ENCODE peak calls at places on chromosome 19, in nine cellular contexts. Q, Y, V, L, B, N, X, U and D are unnamed samples.

GRCh38 chr19:42122691-42123607 is 9.3 kb downstream of the POU2F2 start:
- DNase-seq in Y (no peak), L (no peak), Q (no peak), U (no peak), N (no peak), V (no peak), X (no peak), B (no peak), D (peak)

GRCh38 chr19:47243364-47243775 is 12.4 kb upstream of the BBC3 start:
- DNase-seq in V (no peak), U (no peak), Y (no peak), N (no peak), L (no peak), Q (no peak), X (no peak), B (no peak), D (no peak)

GRCh38 chr19:31099470-31100190 is 249.6 kb downstream of the TSHZ3 start:
- DNase-seq in X (no peak), N (no peak), Q (no peak), B (no peak), V (peak), L (peak), Y (no peak), U (no peak), D (no peak)

GRCh38 chr19:33098023-33098652 is 17.2 kb downstream of the GPATCH1 start:
- DNase-seq in Q (peak), X (no peak), N (peak), L (no peak), Y (no peak), B (no peak), V (no peak), U (no peak), D (no peak)

GRCh38 chr19:34298891-34299510 is 44.6 kb downstream of the GARRE1 start:
- DNase-seq in N (no peak), L (no peak), B (no peak), X (no peak), V (no peak), Q (no peak), Y (no peak), U (no peak), D (no peak)

GRCh38 chr19:6210091-6210490 is 69.7 kb downstream of the MLLT1 start:
- DNase-seq in V (no peak), Y (no peak), B (peak), L (no peak), Q (no peak), N (no peak), X (no peak), U (no peak), D (no peak)

GRCh38 chr19:5667751-5668271 is 12.5 kb downstream of the MICOS13 start:
- DNase-seq in X (no peak), L (no peak), U (no peak), N (no peak), B (peak), Y (no peak), Q (no peak), V (no peak), D (no peak)

GRCh38 chr19:13208131-13208963 is 58.1 kb downstream of the IER2 start:
- DNase-seq in Y (peak), Q (peak), L (peak), B (peak), U (peak), N (no peak), V (no peak), X (peak), D (peak)

GRCh38 chr19:6576869-6577281 is 14.1 kb downstream of the CD70 start:
- DNase-seq in V (no peak), N (peak), X (no peak), L (no peak), Y (no peak), Q (no peak), U (no peak), B (no peak), D (no peak)

GRCh38 chr19:46616631-46617322 is 8.1 kb downstream of the PTGIR start:
- DNase-seq in B (no peak), Y (no peak), U (no peak), V (peak), X (no peak), N (peak), Q (no peak), L (no peak), D (peak)

GRCh38 chr19:38057954-38058690 is 151.1 kb downstream of the SIPA1L3 start:
- DNase-seq in X (no peak), Y (no peak), N (no peak), Q (peak), L (no peak), V (peak), U (no peak), B (peak), D (no peak)

GRCh38 chr19:28482221-28482620 is 730.7 kb downstream of the UQCRFS1 start:
- DNase-seq in N (no peak), U (no peak), B (no peak), X (no peak), V (no peak), Q (no peak), Y (no peak), L (no peak), D (no peak)

GRCh38 chr19:5073153-5073844 is 104.4 kb downstream of the KDM4B start:
- DNase-seq in V (no peak), Y (no peak), X (no peak), L (no peak), Q (no peak), B (no peak), U (no peak), N (no peak), D (no peak)

GRCh38 chr19:46115396-46116109 is 8.9 kb downstream of the IGFL3 start:
- DNase-seq in L (peak), X (no peak), U (no peak), Q (no peak), V (peak), B (no peak), Y (no peak), N (peak), D (peak)

GRCh38 chr19:48194041-48194871 is 23.8 kb downstream of the ZSWIM9 start:
- DNase-seq in Y (no peak), B (no peak), V (peak), N (peak), L (no peak), X (no peak), Q (no peak), U (no peak), D (peak)

GRCh38 chr19:46787331-46788100 is 878 bp downstream of the SLC1A5 start:
- DNase-seq in L (no peak), Y (peak), X (peak), V (peak), B (peak), Q (peak), N (peak), U (peak), D (peak)

GRCh38 chr19:49214701-49215100 is 57.1 kb downstream of the TRPM4 start:
- DNase-seq in V (no peak), B (no peak), X (no peak), L (no peak), Y (no peak), N (no peak), Q (no peak), U (no peak), D (peak)

GRCh38 chr19:31266196-31266595 is 83.0 kb downstream of the TSHZ3 start:
- DNase-seq in Y (no peak), X (no peak), N (no peak), Q (no peak), B (no peak), V (no peak), L (no peak), U (no peak), D (no peak)

GRCh38 chr19:6423499-6424189 is 967 bp downstream of the KHSRP start:
- DNase-seq in Y (no peak), U (no peak), B (no peak), V (peak), Q (no peak), L (no peak), N (peak), X (peak), D (peak)

GRCh38 chr19:15180451-15181390 is 20.1 kb downstream of the NOTCH3 start:
- DNase-seq in Y (no peak), U (no peak), L (no peak), X (no peak), B (peak), N (no peak), Q (no peak), V (no peak), D (no peak)

GRCh38 chr19:29476528-29476927 is 49.3 kb upstream of the VSTM2B start:
- DNase-seq in V (no peak), X (no peak), U (no peak), N (no peak), B (no peak), L (no peak), Y (no peak), Q (peak), D (no peak)

GRCh38 chr19:34838753-34839431 is 65.9 kb upstream of the ZNF599 start:
- DNase-seq in Q (peak), B (no peak), V (no peak), U (no peak), X (no peak), N (no peak), Y (peak), L (no peak), D (no peak)

GRCh38 chr19:3455960-3456601 is 24.2 kb downstream of the SMIM24 start:
- DNase-seq in X (no peak), Y (no peak), Q (no peak), V (peak), N (no peak), U (no peak), L (no peak), B (no peak), D (no peak)

GRCh38 chr19:29548483-29549085 is 22.8 kb downstream of the VSTM2B start:
- DNase-seq in Q (no peak), N (no peak), U (peak), B (no peak), V (no peak), Y (no peak), L (no peak), X (no peak), D (no peak)

GRCh38 chr19:55355213-55355821 is 798 bp upstream of the COX6B2 start:
- DNase-seq in V (peak), B (no peak), X (no peak), Q (no peak), L (no peak), N (peak), Y (no peak), U (no peak), D (no peak)

GRCh38 chr19:55426042-55426441 is 17.1 kb downstream of the SHISA7 start:
- DNase-seq in L (no peak), N (no peak), Q (no peak), V (no peak), U (no peak), X (no peak), Y (no peak), B (no peak), D (no peak)

GRCh38 chr19:58117841-58118575 is 20.0 kb upstream of the ZSCAN18 start:
- DNase-seq in Y (no peak), N (no peak), X (no peak), U (no peak), L (no peak), B (no peak), V (peak), Q (no peak), D (no peak)

GRCh38 chr19:14033946-14034345 is 2.4 kb downstream of the IL27RA start:
- DNase-seq in B (no peak), Q (no peak), N (peak), V (no peak), L (no peak), Y (no peak), X (no peak), U (no peak), D (peak)

GRCh38 chr19:3431760-3432397 is 48.4 kb downstream of the SMIM24 start:
- DNase-seq in U (no peak), B (no peak), X (no peak), V (no peak), L (no peak), N (no peak), Y (no peak), Q (no peak), D (no peak)

GRCh38 chr19:3319643-3320353 is 46.6 kb upstream of the NFIC start:
- DNase-seq in Q (no peak), V (peak), U (no peak), L (no peak), X (no peak), B (no peak), N (no peak), Y (no peak), D (no peak)

GRCh38 chr19:32287086-32287485 is 58.3 kb upstream of the ZNF507 start:
- DNase-seq in U (no peak), Q (no peak), B (no peak), V (no peak), L (no peak), Y (no peak), X (no peak), N (no peak), D (no peak)

GRCh38 chr19:54189020-54189667 is at the start of gene MBOAT7:
- DNase-seq in X (no peak), Y (no peak), L (no peak), Q (no peak), B (no peak), U (no peak), N (no peak), V (no peak), D (peak)

GRCh38 chr19:33294058-33294798 is 8.1 kb downstream of the CEBPA start:
- DNase-seq in Y (no peak), B (no peak), V (no peak), N (no peak), U (no peak), X (no peak), Q (peak), L (no peak), D (no peak)

GRCh38 chr19:51472607-51473006 is 5.7 kb upstream of the CEACAM18 start:
- DNase-seq in B (no peak), Y (no peak), N (no peak), Q (no peak), X (no peak), L (no peak), V (no peak), U (no peak), D (no peak)

GRCh38 chr19:6577410-6578125 is 13.4 kb downstream of the CD70 start:
- DNase-seq in L (no peak), B (no peak), X (no peak), N (peak), Q (no peak), U (no peak), Y (no peak), V (no peak), D (peak)

GRCh38 chr19:294819-295686 is 3.9 kb upstream of the PLPP2 start:
- DNase-seq in L (no peak), U (no peak), Y (no peak), B (peak), X (no peak), V (peak), N (peak), Q (no peak), D (peak)

GRCh38 chr19:32599736-32600157 is 18.8 kb downstream of the PDCD5 start:
- DNase-seq in Y (no peak), X (no peak), Q (no peak), U (no peak), V (peak), N (peak), L (peak), B (no peak), D (peak)

GRCh38 chr19:23799321-23799720 is 40.6 kb upstream of the ZNF681 start:
- DNase-seq in Y (no peak), X (no peak), V (no peak), Q (no peak), N (no peak), U (no peak), B (no peak), L (no peak), D (no peak)

GRCh38 chr19:17671906-17672305 is 16.2 kb downstream of the UNC13A start:
- DNase-seq in V (peak), X (no peak), B (no peak), Q (no peak), N (peak), U (no peak), L (no peak), Y (no peak), D (no peak)

GRCh38 chr19:12202250-12202649 is 39.4 kb downstream of the ZNF136 start:
- DNase-seq in Y (no peak), L (no peak), V (no peak), Q (no peak), U (no peak), X (no peak), B (peak), N (no peak), D (no peak)
- TF ChIP-seq CTCF in Y (no peak), L (no peak), V (no peak), Q (no peak), U (no peak), X (no peak), B (peak), N (no peak), D (peak)

DNA sequence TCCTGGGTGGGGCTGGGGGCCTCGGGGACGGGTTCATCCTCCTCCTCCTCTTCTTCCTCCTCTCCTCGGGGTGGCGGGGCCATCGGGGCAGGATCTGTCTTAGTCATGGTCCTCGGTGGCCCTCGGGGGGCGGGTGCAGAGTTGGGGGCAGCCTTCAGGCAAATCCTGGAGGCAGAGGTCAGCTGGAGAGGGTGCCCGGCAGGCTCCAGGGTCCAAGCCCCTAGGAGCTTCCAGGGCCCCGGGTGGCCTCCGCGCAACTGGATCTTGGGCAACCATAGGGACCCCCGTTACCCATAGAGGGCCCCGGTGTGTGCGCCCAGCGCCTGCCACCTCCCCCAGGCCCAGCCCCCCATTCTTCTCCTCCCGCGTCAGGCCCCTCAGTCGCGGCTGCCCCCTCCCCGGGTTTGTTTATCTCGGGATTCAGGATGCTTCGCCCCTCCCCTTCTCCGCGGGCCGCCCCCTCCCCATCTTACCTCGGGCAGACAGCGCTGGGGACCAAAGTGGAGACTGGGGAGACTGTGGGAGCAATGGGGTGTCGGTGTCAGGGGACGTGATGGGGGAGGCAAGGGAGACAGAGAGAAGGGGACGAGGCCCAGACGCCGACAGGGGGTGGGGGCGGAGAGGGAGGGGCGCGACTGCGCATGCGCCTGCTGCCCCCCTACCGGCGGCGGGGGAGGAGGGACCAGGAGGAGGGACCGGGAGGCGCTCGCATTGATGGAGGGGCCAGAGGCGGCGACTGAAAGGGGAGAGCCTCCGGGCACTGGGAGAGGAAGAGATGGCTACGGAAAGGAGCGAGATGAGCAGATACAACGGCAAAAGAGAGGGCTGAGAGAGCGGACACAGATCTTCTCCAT is at the start of gene CLIP3:
- DNase-seq in N (no peak), V (peak), B (no peak), Y (peak), X (no peak), Q (peak), L (peak), U (peak), D (peak)
- TF ChIP-seq CTCF in N (no peak), V (no peak), B (no peak), Y (no peak), X (no peak), Q (no peak), L (no peak), U (peak), D (no peak)

DNA sequence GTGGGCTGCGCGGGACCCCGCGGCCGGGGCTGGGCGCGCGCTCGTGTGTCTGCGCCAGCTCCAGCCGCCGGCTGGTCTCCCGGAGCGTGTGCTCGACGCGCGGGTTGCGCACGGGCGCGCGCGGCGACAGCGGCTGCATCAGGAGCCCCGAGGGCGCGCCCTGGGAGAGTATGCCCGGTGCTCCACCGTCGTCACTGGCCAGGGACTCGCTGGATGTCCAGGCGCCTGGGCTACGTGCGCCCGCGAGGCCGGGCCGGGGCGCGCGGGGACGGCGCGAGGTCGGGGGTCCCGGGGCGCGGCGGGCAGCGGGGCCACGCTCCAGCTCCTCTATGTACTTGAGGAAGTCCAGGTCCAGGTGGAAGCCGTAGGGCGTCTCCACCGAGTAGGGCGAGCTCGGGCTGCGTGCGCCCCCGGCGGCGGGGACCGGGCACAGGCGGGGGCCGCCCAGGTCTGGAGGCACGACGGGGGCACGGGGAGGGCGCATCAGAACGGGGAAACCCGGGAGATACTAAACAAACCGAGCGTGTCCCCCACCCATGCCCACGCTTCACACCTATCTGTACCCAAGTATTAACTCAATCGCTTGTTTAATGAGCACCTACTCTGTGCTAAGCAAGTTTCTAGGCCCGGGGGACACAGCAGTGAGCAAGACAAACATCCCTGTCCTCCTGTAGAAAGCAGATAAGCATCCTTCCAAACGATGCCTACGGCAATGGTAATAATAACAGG is 7.6 kb downstream of the KANK3 start:
- DNase-seq in L (no peak), X (no peak), Y (no peak), V (peak), U (no peak), B (no peak), Q (peak), N (no peak), D (no peak)
- TF ChIP-seq CTCF in L (no peak), X (no peak), Y (no peak), V (peak), U (no peak), B (no peak), Q (no peak), N (no peak), D (no peak)

GRCh38 chr19:18672606-18673337 is 10.7 kb upstream of the CRTC1 start:
- DNase-seq in N (peak), L (no peak), Y (peak), V (no peak), Q (no peak), B (no peak), U (peak), X (no peak), D (no peak)
- TF ChIP-seq CTCF in N (peak), L (peak), Y (peak), V (no peak), Q (no peak), B (no peak), U (peak), X (no peak), D (no peak)

DNA sequence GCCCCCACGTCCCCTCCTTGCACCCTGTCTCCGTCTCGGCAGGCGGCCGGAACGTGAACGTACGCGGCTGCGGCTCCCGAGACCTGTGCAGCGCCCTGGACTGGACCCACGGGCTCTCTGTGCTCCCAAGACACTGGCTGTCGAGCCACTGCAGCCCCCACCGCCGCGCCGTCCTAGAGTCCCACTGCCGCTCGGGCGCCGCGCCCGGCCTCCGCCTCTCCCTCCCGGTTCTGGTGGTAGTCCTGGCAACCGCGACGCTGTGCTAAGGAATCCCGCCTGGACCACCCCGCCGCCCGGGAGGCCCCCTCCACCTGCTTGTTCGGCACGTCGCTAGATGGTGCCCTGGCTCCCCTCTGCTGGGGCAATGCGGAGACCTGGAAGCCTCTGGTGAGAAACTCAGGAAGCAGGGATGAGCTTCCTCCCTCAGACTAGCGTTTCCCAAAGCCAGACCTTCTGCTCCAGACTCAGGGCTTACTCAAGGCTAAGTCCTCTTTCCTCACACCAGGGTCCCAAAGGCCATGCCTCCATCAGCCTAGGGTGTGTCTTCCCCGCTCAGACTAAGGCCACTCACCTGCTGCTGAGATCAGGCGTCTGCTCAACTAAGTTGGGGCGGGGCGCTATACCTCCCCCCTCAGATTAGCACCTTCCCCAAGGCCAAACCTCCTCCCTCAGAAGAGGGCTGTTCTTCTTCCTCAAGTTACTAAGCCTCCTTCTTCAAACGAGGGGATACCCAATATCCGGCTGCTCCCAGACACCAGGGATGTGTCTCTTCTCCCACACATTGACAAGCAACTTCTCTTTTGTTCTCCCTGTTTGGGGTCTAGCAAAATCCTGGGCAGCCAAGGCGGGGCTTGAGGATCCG is 16.1 kb upstream of the IRGC start:
- DNase-seq in V (peak), U (no peak), Y (peak), Q (peak), L (no peak), N (no peak), X (no peak), B (peak), D (no peak)
- TF ChIP-seq CTCF in V (no peak), U (no peak), Y (no peak), Q (no peak), L (peak), N (no peak), X (no peak), B (no peak), D (no peak)